ENCODE peak calls at places on chromosome 16, in five cellular contexts. Q is naive thymus-derived CD8-positive, alpha-beta T cell; E is Right ventricle myocardium superior; G is activated T-cell treated with anti-CD3 and anti-CD28 coated beads, Interleukin-2, amount 50 U/mL, for 72 hours; B is activated naive CD4-positive, alpha-beta T cell treated with anti-CD3 and anti-CD28 coated beads, Interleukin-2, amount 50 U/mL, for 72 hours. F is an unnamed sample.

GRCh38 chr16:79740153-79740720 is 139.7 kb upstream of the MAF start:
- ATAC-seq in Q (no peak), E (no peak), G (no peak), B (no peak), F (no peak)

GRCh38 chr16:28563218-28563617 is 9.5 kb downstream of the SGF29 start:
- ATAC-seq in Q (no peak), E (no peak), G (no peak), B (no peak), F (no peak)

GRCh38 chr16:12750554-12750918 is 53.2 kb downstream of the CPPED1 start:
- ATAC-seq in Q (no peak), E (no peak), G (no peak), B (no peak), F (no peak)

GRCh38 chr16:75219838-75220237 is 1.1 kb downstream of the CTRB1 start:
- ATAC-seq in Q (peak), E (no peak), G (peak), B (peak), F (no peak)

GRCh38 chr16:84505249-84506156 is 1.0 kb upstream of the MEAK7 start:
- ATAC-seq in Q (no peak), E (no peak), G (no peak), B (no peak), F (no peak)

GRCh38 chr16:66735891-66736290 is 15.5 kb downstream of the DYNC1LI2 start:
- ATAC-seq in Q (no peak), E (no peak), G (no peak), B (no peak), F (no peak)

GRCh38 chr16:69424935-69425784 is 741 bp downstream of the CYB5B start:
- ATAC-seq in Q (no peak), E (no peak), G (no peak), B (no peak), F (no peak)

GRCh38 chr16:67393111-67393789 is at the start of gene TPPP3:
- ATAC-seq in Q (peak), E (peak), G (peak), B (peak), F (peak)

GRCh38 chr16:1296688-1297412 is 12.6 kb upstream of the UBE2I start:
- ATAC-seq in Q (no peak), E (peak), G (peak), B (peak), F (no peak)

GRCh38 chr16:29990883-29991570 is 4.4 kb downstream of the HIRIP3 start:
- ATAC-seq in Q (no peak), E (no peak), G (no peak), B (no peak), F (no peak)

GRCh38 chr16:19384656-19385055 is 33.0 kb upstream of the TMC5 start:
- ATAC-seq in Q (no peak), E (no peak), G (no peak), B (no peak), F (no peak)

GRCh38 chr16:86784267-86784626 is 205.9 kb downstream of the FOXL1 start:
- ATAC-seq in Q (no peak), E (no peak), G (no peak), B (no peak), F (no peak)